ENCODE peak calls at places on chromosomes 12 and 14, in four cellular contexts. Z is HL-60; F is naive thymus-derived CD4-positive, alpha-beta T cell; I is activated naive CD4-positive, alpha-beta T cell. S is an unnamed sample.
A peak's percentile ranks its signal among the peaks of the same experiment; 100 is the strongest.

GRCh38 chr14:101731187-101732080 is 30.1 kb upstream of the PPP2R5C start:
- DNase-seq in Z (peak; percentile 96), F (peak; percentile 77), I (peak; percentile 61), S (peak; percentile 70)

GRCh38 chr12:8157484-8158198 is 826 bp downstream of the ZNF705A start:
- DNase-seq in Z (no peak), F (no peak), I (no peak), S (no peak)

GRCh38 chr12:3882896-3883564 is 9.8 kb upstream of the PARP11 start:
- DNase-seq in Z (no peak), F (no peak), I (no peak), S (peak; percentile 64)

GRCh38 chr12:116157845-116158267 is 119.6 kb downstream of the MED13L start:
- DNase-seq in Z (no peak), F (no peak), I (no peak), S (no peak)

GRCh38 chr14:58846682-58847465 is 209.1 kb downstream of the DACT1 start:
- DNase-seq in Z (no peak), F (no peak), I (no peak), S (no peak)

GRCh38 chr14:64119535-64119934 is 174.6 kb downstream of the ESR2 start:
- DNase-seq in Z (no peak), F (no peak), I (no peak), S (no peak)

GRCh38 chr12:66516133-66516532 is 162.7 kb downstream of the GRIP1 start:
- DNase-seq in Z (no peak), F (no peak), I (no peak), S (no peak)

GRCh38 chr12:121543786-121544185 is 37.0 kb downstream of the KDM2B start:
- DNase-seq in Z (peak; percentile 76), F (no peak), I (no peak), S (no peak)

GRCh38 chr12:115417610-115418009 is 733.6 kb upstream of the TBX3 start:
- DNase-seq in Z (no peak), F (no peak), I (no peak), S (no peak)

GRCh38 chr12:119044094-119044493 is 62.8 kb downstream of the SRRM4 start:
- DNase-seq in Z (no peak), F (no peak), I (no peak), S (no peak)

GRCh38 chr14:93878251-93878650 is 48.9 kb upstream of the FAM181A start:
- DNase-seq in Z (no peak), F (no peak), I (no peak), S (no peak)

GRCh38 chr14:21095430-21096205 is 2.8 kb downstream of the ZNF219 start:
- DNase-seq in Z (no peak), F (no peak), I (no peak), S (no peak)

GRCh38 chr12:114767906-114768697 is 84.1 kb upstream of the TBX3 start:
- DNase-seq in Z (no peak), F (no peak), I (no peak), S (no peak)

GRCh38 chr12:39441963-39442894 is 691 bp downstream of the KIF21A start:
- DNase-seq in Z (no peak), F (peak; percentile 18), I (peak; percentile 13), S (no peak)

GRCh38 chr12:106741247-106741646 is 33.2 kb upstream of the RIC8B start:
- DNase-seq in Z (no peak), F (no peak), I (no peak), S (no peak)

GRCh38 chr12:69840727-69841126 is 15.7 kb downstream of the MYRFL start:
- DNase-seq in Z (no peak), F (no peak), I (no peak), S (no peak)

GRCh38 chr14:89025581-89026236 is 201.3 kb downstream of the TTC8 start:
- DNase-seq in Z (peak; percentile 30), F (no peak), I (no peak), S (no peak)

GRCh38 chr14:59037086-59037485 is 151.4 kb upstream of the DAAM1 start:
- DNase-seq in Z (no peak), F (no peak), I (no peak), S (no peak)

GRCh38 chr12:122124370-122124769 is 45.8 kb downstream of the MLXIP start:
- DNase-seq in Z (no peak), F (no peak), I (no peak), S (no peak)

GRCh38 chr12:126156806-126157574 is 1091.8 kb downstream of the AACS start:
- DNase-seq in Z (no peak), F (no peak), I (no peak), S (no peak)

GRCh38 chr14:76761849-76762616 is 765 bp downstream of the VASH1 start:
- DNase-seq in Z (no peak), F (no peak), I (no peak), S (no peak)

GRCh38 chr14:25150934-25151790 is 101.2 kb upstream of the STXBP6 start:
- DNase-seq in Z (no peak), F (peak; percentile 10), I (no peak), S (no peak)

GRCh38 chr14:75554482-75554881 is 23.9 kb upstream of the FLVCR2 start:
- DNase-seq in Z (no peak), F (no peak), I (no peak), S (no peak)

GRCh38 chr12:62840311-62840710 is 94.6 kb downstream of the PPM1H start:
- DNase-seq in Z (peak; percentile 51), F (no peak), I (no peak), S (no peak)

GRCh38 chr14:36151335-36151734 is 25.2 kb downstream of the PTCSC3 start:
- DNase-seq in Z (no peak), F (no peak), I (no peak), S (no peak)

GRCh38 chr14:37116933-37117844 is 55.2 kb downstream of the SLC25A21 start:
- DNase-seq in Z (no peak), F (no peak), I (no peak), S (no peak)

GRCh38 chr12:31218203-31219025 is 107.5 kb downstream of the SINHCAF start:
- DNase-seq in Z (no peak), F (no peak), I (no peak), S (no peak)

GRCh38 chr12:3792623-3793288 is 39.8 kb upstream of the CRACR2A start:
- DNase-seq in Z (no peak), F (no peak), I (no peak), S (no peak)

GRCh38 chr12:13154027-13154538 is 42.4 kb upstream of the EMP1 start:
- DNase-seq in Z (no peak), F (no peak), I (no peak), S (no peak)

S was measured in CD4-positive, CD25-positive, alpha-beta regulatory T cell.